ENCODE peak calls at places on chromosomes 1 and 21, in seven cellular contexts. Z is GM12878, O is GM12892, G is H1, R is K562, X is HepG2, Y is SK-N-SH. N is an unnamed sample.
A peak's percentile ranks its signal among the peaks of the same experiment; 100 is the strongest.

GRCh38 chr1:1630191-1630964 is 1.6 kb upstream of the MMP23B start:
- DNase-seq in G (peak; percentile 89), Z (peak; percentile 59), Y (peak; percentile 57), R (no peak), O (peak; percentile 100), X (no peak), N (peak; percentile 100)

GRCh38 chr1:29706936-29707335 is 470.6 kb downstream of the PTPRU start:
- DNase-seq in Y (peak; percentile 96), Z (no peak), G (peak; percentile 92), R (peak; percentile 83), O (peak; percentile 59), X (no peak), N (peak; percentile 75)

GRCh38 chr1:113255728-113256347 is 134.5 kb upstream of the MAGI3 start:
- DNase-seq in R (no peak), O (no peak), Y (no peak), X (no peak), G (no peak), Z (no peak), N (no peak)

GRCh38 chr21:45048026-45048698 is 26.2 kb upstream of the ADARB1 start:
- DNase-seq in Z (no peak), R (no peak), G (no peak), X (no peak), O (no peak), Y (no peak), N (no peak)

GRCh38 chr1:231929311-231929710 is 302.7 kb downstream of the DISC1 start:
- DNase-seq in G (no peak), O (no peak), R (no peak), Y (no peak), X (no peak), Z (no peak), N (no peak)

GRCh38 chr1:107220036-107220435 is 79.2 kb downstream of the NTNG1 start:
- DNase-seq in O (no peak), Y (no peak), R (no peak), G (no peak), X (no peak), Z (no peak), N (no peak)

GRCh38 chr1:182764029-182764768 is 25.4 kb upstream of the NPL start:
- DNase-seq in X (no peak), Z (no peak), Y (no peak), O (no peak), G (no peak), R (no peak), N (no peak)

GRCh38 chr1:157407917-157408525 is 144.3 kb downstream of the FCRL5 start:
- DNase-seq in R (no peak), X (no peak), G (no peak), Z (no peak), O (no peak), Y (no peak), N (no peak)

GRCh38 chr1:31479801-31480200 is 66.8 kb downstream of the SERINC2 start:
- DNase-seq in Y (no peak), Z (no peak), G (no peak), O (no peak), R (no peak), X (no peak), N (no peak)

GRCh38 chr21:43979654-43980053 is 32.5 kb upstream of the TRAPPC10 start:
- DNase-seq in R (no peak), O (no peak), Y (no peak), Z (no peak), G (no peak), X (no peak), N (no peak)

GRCh38 chr1:29282924-29283803 is 46.8 kb downstream of the PTPRU start:
- DNase-seq in Y (peak; percentile 73), R (peak; percentile 99), O (no peak), G (peak; percentile 93), X (peak; percentile 17), Z (no peak), N (no peak)

GRCh38 chr1:225627304-225627947 is 25.5 kb downstream of the ENAH start:
- DNase-seq in R (no peak), Z (no peak), Y (peak; percentile 45), G (no peak), X (no peak), O (no peak), N (no peak)

GRCh38 chr21:21247441-21247840 is 249.2 kb downstream of the NCAM2 start:
- DNase-seq in R (no peak), X (no peak), O (no peak), G (no peak), Z (no peak), Y (no peak), N (no peak)

GRCh38 chr1:244513493-244513892 is 52.4 kb downstream of the CATSPERE start:
- DNase-seq in O (no peak), X (no peak), G (no peak), Y (no peak), R (no peak), Z (no peak), N (no peak)

GRCh38 chr1:59366352-59366751 is 69.5 kb downstream of the FGGY start:
- DNase-seq in O (no peak), X (no peak), Z (no peak), Y (no peak), G (no peak), R (no peak), N (no peak)

GRCh38 chr1:156581661-156582387 is 2.3 kb downstream of the TTC24 start:
- DNase-seq in X (no peak), O (peak; percentile 48), G (no peak), Z (no peak), Y (no peak), R (no peak), N (peak; percentile 48)

DNA sequence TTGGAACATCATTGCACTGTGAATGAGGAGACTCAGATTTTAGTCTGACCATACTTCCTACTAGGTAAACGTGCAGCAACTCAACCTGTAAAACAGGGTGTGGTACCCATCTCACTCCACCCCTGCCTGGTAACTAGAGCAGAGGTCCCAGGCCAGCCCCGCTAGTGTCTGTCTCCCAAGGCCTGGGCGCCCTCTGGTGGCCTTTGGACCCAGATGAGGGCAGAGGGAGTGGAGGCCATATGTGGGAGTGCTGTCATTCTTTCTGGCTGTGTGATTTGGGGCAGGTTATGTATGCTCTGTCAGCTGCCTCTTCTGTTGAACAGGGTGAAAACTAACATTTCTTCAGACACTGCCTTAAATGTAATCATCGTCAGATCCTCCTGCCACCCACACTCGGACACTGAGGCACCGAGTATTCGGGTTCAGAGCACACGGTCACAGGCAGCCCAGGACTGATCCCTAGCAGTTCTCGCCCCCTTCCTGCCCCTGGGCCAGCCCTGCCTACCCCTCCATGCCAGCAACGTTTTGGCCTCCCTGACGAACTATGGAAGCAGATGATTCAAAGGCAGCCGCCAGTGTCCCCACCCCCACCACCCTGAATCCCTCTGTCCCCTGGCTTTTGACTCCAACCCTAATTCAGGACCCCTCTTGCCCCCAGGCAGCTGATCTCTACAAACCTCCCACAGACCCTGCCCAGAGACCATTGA is 76.0 kb downstream of the CD247 start:
- DNase-seq in G (peak; percentile 92), O (peak; percentile 85), Z (no peak), Y (peak; percentile 91), R (peak; percentile 93), X (peak; percentile 70), N (peak; percentile 86)
- TF ChIP-seq TAF1 in G (no peak), O (no peak), Z (no peak), Y (no peak), R (no peak), X (no peak), N (no peak)

GRCh38 chr1:168520832-168521231 is 23.0 kb downstream of the XCL2 start:
- DNase-seq in G (no peak), O (no peak), X (no peak), Z (no peak), R (no peak), Y (no peak), N (no peak)
- TF ChIP-seq TAF1 in G (no peak), O (no peak), X (no peak), Z (no peak), R (no peak), Y (no peak), N (no peak)

GRCh38 chr21:25513810-25514209 is 93.5 kb downstream of the MRPL39 start:
- DNase-seq in R (no peak), G (no peak), O (no peak), Z (no peak), X (no peak), Y (no peak), N (no peak)

GRCh38 chr21:25515484-25516405 is 91.5 kb downstream of the MRPL39 start:
- DNase-seq in O (no peak), Z (no peak), R (no peak), X (no peak), G (no peak), Y (no peak), N (no peak)

GRCh38 chr21:25518491-25518911 is 88.8 kb downstream of the MRPL39 start:
- DNase-seq in G (peak; percentile 52), Z (no peak), O (no peak), X (no peak), Y (no peak), R (no peak), N (no peak)
- TF ChIP-seq TAF1 in G (no peak), Z (no peak), O (no peak), X (no peak), Y (no peak), R (no peak), N (no peak)

DNA sequence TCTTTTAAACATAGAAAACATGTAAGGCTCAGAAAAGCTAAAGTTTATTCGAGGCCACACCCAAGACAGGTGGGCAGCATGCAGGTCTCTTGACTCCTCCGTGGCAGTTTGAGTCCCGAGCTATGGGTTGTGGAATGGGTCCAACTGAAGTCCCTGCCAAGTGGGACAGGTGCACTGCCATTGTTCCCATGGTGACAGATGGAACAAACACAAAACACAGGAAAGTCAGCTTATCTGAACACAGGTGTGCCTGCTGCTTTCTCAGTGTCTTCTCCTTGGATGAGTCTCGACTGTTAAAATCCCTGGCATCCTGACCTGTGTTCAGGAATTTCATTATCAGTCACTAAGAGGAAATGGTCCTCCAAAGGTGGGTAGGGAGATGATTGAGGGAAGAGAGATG is 99.0 kb upstream of the RAB4A start:
- DNase-seq in R (no peak), O (no peak), X (no peak), Y (no peak), G (no peak), Z (no peak), N (no peak)
- TF ChIP-seq TAF1 in R (no peak), O (no peak), X (no peak), Y (no peak), G (no peak), Z (no peak), N (no peak)

GRCh38 chr1:216904457-216904856 is 181.2 kb upstream of the ESRRG start:
- DNase-seq in O (no peak), R (no peak), G (no peak), Z (no peak), Y (no peak), X (no peak), N (no peak)

GRCh38 chr1:216902669-216903388 is 179.6 kb upstream of the ESRRG start:
- DNase-seq in X (peak; percentile 55), Z (no peak), Y (no peak), G (no peak), O (no peak), R (no peak), N (no peak)

GRCh38 chr1:216905052-216905580 is 181.9 kb upstream of the ESRRG start:
- DNase-seq in Z (no peak), O (no peak), R (no peak), Y (no peak), X (no peak), G (no peak), N (no peak)

GRCh38 chr1:216905781-216906180 is 182.6 kb upstream of the ESRRG start:
- DNase-seq in Y (no peak), R (no peak), Z (no peak), X (no peak), O (no peak), G (no peak), N (no peak)

GRCh38 chr1:216903389-216903754 is 180.1 kb upstream of the ESRRG start:
- DNase-seq in X (no peak), G (no peak), R (no peak), Z (no peak), O (no peak), Y (no peak), N (no peak)
- TF ChIP-seq TAF1 in X (no peak), G (no peak), R (no peak), Z (no peak), O (no peak), Y (no peak), N (no peak)

N was measured in GM12891.